ENCODE peak calls at places on chromosomes 2 and 18, in five cellular contexts. X is A549, W is psoas muscle, Z is PC-3, P is aorta. Y is an unnamed sample. For H3K4me1, the result is how much of the 10 kb centered on the place peaks cover.

GRCh38 chr2:207770602-207771404 is 1.1 kb upstream of the FZD5 start:
- DNase-seq in P (peak), X (no peak), W (peak), Z (no peak), Y (no peak)

GRCh38 chr2:62539892-62540785 is 34.1 kb upstream of the TMEM17 start:
- DNase-seq in Z (no peak), X (no peak), P (no peak), W (no peak), Y (no peak)

GRCh38 chr2:192696857-192697256 is 502.1 kb upstream of the TMEFF2 start:
- DNase-seq in P (no peak), W (no peak), X (no peak), Z (no peak), Y (no peak)

GRCh38 chr2:191478754-191479679 is 198.9 kb upstream of the NABP1 start:
- DNase-seq in X (no peak), Z (no peak), P (no peak), W (no peak), Y (no peak)

GRCh38 chr2:112081262-112081661 is 26.2 kb downstream of the TMEM87B start:
- DNase-seq in W (no peak), Z (no peak), X (no peak), P (no peak), Y (no peak)

GRCh38 chr2:151437630-151438029 is 27.9 kb downstream of the RIF1 start:
- DNase-seq in Z (peak), P (no peak), X (no peak), W (no peak), Y (peak)

GRCh38 chr2:84815146-84815545 is 65.7 kb downstream of the TRABD2A start:
- DNase-seq in P (no peak), X (no peak), Z (no peak), W (no peak), Y (peak)

GRCh38 chr2:159140070-159140774 is 146.3 kb downstream of the WDSUB1 start:
- DNase-seq in X (no peak), Z (peak), P (no peak), W (no peak), Y (peak)

GRCh38 chr18:51821610-51822009 is 518.4 kb upstream of the DCC start:
- DNase-seq in X (no peak), Z (no peak), P (no peak), W (no peak), Y (no peak)

GRCh38 chr2:230023313-230023712 is 45.4 kb downstream of the SLC16A14 start:
- DNase-seq in X (no peak), P (no peak), Z (no peak), W (no peak), Y (no peak)

GRCh38 chr2:1446281-1446680 is 33.0 kb downstream of the TPO start:
- DNase-seq in P (no peak), W (no peak), Z (no peak), X (no peak), Y (no peak)

GRCh38 chr2:238259085-238260020 is 19.5 kb upstream of the HES6 start:
- DNase-seq in P (peak), Z (peak), X (no peak), W (peak), Y (no peak)

GRCh38 chr2:12287220-12287751 is 429.4 kb upstream of the TRIB2 start:
- DNase-seq in X (no peak), W (no peak), P (no peak), Z (peak), Y (no peak)

GRCh38 chr2:200852605-200853004 is 11.9 kb downstream of the CLK1 start:
- DNase-seq in P (no peak), W (no peak), Z (no peak), X (no peak), Y (no peak)

GRCh38 chr2:241692448-241692847 is 5.8 kb upstream of the DTYMK start:
- DNase-seq in X (no peak), W (no peak), P (no peak), Z (peak), Y (no peak)

GRCh38 chr2:161134547-161135518 is 25.4 kb upstream of the TANK start:
- DNase-seq in P (peak), Z (peak), X (no peak), W (no peak), Y (peak)

GRCh38 chr2:196712867-196713266 is 73.4 kb downstream of the CCDC150 start:
- DNase-seq in W (no peak), X (no peak), Z (no peak), P (no peak), Y (no peak)

GRCh38 chr18:23306842-23307241 is 146.2 kb upstream of the RIOK3 start:
- DNase-seq in W (no peak), P (no peak), Z (no peak), X (no peak), Y (no peak)

GRCh38 chr2:5520352-5520996 is 171.7 kb upstream of the SOX11 start:
- DNase-seq in P (no peak), Z (peak), X (no peak), W (no peak), Y (no peak)

DNA sequence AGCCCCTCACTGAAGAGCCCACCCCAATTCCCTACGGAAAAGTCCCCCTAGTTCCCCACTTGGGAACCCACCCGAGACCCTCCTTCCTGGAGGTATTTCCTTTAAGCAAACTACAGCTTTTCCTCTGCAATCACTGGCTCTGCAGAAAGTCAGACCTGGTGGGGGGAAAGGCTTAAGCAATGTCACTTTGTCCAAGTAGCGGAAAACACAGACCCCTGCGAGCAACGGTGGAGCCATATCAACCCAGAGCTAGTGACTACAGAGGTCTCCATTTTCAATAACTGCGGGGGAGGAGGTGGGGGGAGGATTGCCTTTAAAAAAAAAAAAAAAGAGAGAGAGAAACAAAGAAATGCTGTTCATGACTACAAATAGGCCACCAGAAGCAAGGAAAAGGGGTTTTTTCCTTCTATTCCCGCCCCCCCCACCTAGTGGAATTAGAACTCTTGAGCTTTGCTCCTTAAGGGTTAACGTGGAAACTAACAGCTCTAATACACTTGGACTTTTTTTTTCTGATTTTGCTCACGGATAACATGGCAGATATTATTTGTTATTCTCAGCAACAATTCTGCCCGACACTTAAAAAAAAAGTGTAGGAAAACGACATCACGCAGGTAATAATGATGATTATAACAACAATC is 1.1 kb upstream of the FRZB start:
- DNase-seq in X (no peak), W (no peak), Z (no peak), P (no peak), Y (no peak)
- H3K4me3 ChIP-seq in X (peak), W (peak), Z (peak), P (peak), Y (peak)

GRCh38 chr18:80046011-80046410 is 11.8 kb downstream of the RBFA start:
- DNase-seq in X (no peak), W (no peak), Z (no peak), P (no peak), Y (no peak)
- H3K4me1 ChIP-seq in X (under half), W (under half), Z (under half), P (under half), Y (under half)

GRCh38 chr2:69692424-69692823 is 48.9 kb upstream of the AAK1 start:
- DNase-seq in W (no peak), P (no peak), Z (peak), X (no peak), Y (no peak)

GRCh38 chr2:69694894-69695849 is 46.8 kb upstream of the ANXA4 start:
- DNase-seq in W (no peak), Z (peak), P (no peak), X (no peak), Y (peak)

GRCh38 chr2:69693059-69693458 is 48.9 kb upstream of the ANXA4 start:
- DNase-seq in X (no peak), W (no peak), Z (no peak), P (no peak), Y (no peak)

GRCh38 chr2:69695850-69696216 is 46.1 kb upstream of the ANXA4 start:
- DNase-seq in X (no peak), Z (peak), W (no peak), P (no peak), Y (no peak)

DNA sequence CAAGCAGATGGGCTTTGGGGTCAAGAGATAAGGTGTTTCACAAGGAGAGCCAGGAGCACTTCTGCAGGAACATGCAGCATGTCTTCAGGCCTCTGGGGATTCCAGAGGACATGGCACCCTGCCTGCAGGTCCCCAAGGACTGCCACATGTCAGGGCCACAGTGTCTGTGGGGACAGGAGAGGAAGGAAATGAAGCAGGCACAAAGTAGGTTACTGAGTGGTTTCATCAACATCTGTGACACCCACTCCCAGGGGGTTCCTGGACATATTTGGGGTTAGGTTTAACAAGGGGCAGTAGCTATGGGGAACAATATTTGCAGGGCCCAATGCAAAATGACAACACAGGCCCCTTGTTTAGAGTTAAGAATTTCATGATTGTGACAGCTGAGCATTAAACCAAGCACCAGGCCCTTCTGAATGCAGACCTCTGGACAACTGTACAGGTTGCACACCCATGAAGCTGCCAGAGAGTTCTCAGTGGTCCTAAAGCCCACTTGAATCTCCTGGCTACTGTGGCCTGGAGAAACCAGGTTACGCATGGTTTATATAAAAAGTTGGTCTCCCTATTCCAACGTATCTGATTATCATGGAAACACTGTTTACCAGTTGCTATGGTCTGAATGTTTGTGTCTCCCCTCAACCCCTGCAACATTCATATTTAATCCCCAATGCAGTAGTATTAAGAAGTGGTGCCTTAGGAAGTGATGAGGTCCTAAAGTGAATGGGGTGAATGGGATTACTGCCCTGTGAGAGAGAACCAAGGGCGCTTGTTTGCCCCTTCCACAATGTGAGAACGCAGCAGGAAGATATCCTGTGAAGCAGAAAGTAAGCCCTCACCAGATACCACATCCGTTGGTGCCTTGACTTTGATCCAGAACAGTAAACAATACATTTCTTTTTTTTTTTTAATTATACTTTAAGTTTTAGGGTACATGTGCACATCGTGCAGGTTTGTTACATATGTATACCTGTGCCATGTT is 48.2 kb upstream of the ANXA4 start:
- DNase-seq in W (no peak), X (no peak), P (no peak), Z (peak), Y (no peak)
- H3K27ac ChIP-seq in W (no peak), X (no peak), P (no peak), Z (peak), Y (peak)

DNA sequence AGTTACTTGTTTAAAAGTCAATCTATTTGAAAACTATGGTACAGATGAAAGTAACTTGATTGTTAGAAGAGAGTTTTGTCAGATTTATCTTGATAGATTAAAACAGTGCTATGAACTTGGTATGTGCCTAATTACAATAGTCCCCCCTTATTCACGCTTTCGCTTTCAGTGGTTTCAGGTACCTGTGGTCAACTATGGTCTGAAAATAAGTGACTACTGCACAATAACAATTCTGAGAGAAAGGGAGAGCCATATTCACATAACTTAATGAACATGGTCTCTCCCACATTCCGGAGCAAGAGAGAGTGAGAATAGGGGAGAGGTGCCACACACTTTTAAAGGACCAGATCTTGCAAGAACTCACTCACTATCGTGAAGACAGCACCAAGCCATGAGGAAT is 13.2 kb upstream of the MAP4K4 start:
- DNase-seq in P (no peak), X (no peak), Z (no peak), W (no peak), Y (no peak)
- H3K4me3 ChIP-seq in P (no peak), X (no peak), Z (no peak), W (no peak), Y (no peak)

GRCh38 chr2:233486357-233486756 is 80.2 kb downstream of the USP40 start:
- DNase-seq in Z (no peak), X (no peak), P (no peak), W (no peak), Y (no peak)
- H3K4me1 ChIP-seq in Z (half or more), X (under half), P (under half), W (under half), Y (under half)

GRCh38 chr2:60091884-60092283 is 461.6 kb downstream of the BCL11A start:
- DNase-seq in P (no peak), W (no peak), Z (no peak), X (no peak), Y (no peak)
- H3K27ac ChIP-seq in P (no peak), W (no peak), Z (no peak), X (no peak), Y (no peak)

GRCh38 chr2:60354713-60355112 is 198.7 kb downstream of the BCL11A start:
- DNase-seq in P (no peak), Z (no peak), W (no peak), X (no peak), Y (no peak)

GRCh38 chr2:60353863-60354262 is 199.6 kb downstream of the BCL11A start:
- DNase-seq in Z (no peak), P (no peak), X (no peak), W (no peak), Y (no peak)

GRCh38 chr2:60356346-60356745 is 197.1 kb downstream of the BCL11A start:
- DNase-seq in Z (peak), X (no peak), W (no peak), P (no peak), Y (no peak)

GRCh38 chr2:60353406-60353800 is 200.1 kb downstream of the BCL11A start:
- DNase-seq in Z (no peak), P (no peak), W (no peak), X (no peak), Y (no peak)

DNA sequence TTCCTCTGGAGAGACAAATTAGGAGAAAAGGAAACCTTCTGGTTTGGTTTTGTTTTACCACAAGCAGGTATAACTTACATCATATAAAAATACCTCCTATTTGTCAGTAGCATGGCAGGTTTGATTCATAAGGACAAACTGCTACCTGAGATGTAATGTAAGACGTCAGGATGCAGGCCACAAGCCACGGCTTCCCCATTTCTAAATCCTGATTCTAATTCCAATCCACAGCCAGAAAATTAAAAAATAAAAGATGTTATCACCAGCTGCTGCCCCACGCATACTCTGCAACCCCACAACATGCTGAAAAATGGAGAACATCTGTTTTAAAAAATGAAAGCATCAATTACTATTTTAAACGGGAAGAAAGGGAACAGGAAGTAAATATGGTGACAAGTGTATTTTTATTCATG is 197.6 kb downstream of the BCL11A start:
- DNase-seq in Z (no peak), W (no peak), P (no peak), X (no peak), Y (no peak)
- H3K4me3 ChIP-seq in Z (no peak), W (no peak), P (no peak), X (no peak), Y (no peak)

DNA sequence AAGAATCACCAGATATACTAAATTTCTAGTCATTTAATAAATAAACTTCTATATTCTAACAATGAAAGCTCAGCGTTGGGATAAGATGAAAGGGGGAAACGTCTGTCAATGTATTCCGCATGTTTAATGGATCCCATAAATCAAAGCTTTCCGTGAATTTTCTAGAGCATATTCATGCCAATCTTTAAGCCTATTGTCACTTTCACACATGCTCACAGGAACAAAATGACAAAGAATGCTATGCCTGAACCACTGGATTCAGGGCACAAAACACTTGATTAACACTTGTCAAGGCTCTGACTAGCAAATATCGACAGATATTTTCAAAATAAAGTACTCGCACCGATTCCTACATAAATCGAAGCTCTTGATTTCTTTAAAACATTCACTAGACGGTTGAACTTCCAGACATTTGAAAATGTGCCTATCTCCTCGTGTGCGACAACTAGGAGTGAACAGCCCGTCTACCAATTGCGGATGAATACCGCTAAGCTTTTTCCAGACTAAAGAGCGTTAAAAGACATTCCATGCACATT is 1.8 kb downstream of the TLK1 start:
- DNase-seq in X (peak), Z (peak), P (no peak), W (no peak), Y (no peak)
- H3K4me1 ChIP-seq in X (under half), Z (under half), P (under half), W (under half), Y (under half)

GRCh38 chr2:75646583-75647425 is at the start of gene MRPL19:
- DNase-seq in W (peak), X (peak), Z (peak), P (peak), Y (peak)

GRCh38 chr2:75646090-75646582 is 447 bp upstream of the MRPL19 start:
- DNase-seq in P (no peak), X (no peak), W (no peak), Z (no peak), Y (no peak)

GRCh38 chr2:75643980-75644379 is 2.6 kb upstream of the MRPL19 start:
- DNase-seq in Z (no peak), X (no peak), W (no peak), P (no peak), Y (no peak)

GRCh38 chr2:75647771-75648170 is 1.2 kb downstream of the MRPL19 start:
- DNase-seq in W (no peak), P (no peak), Z (peak), X (no peak), Y (no peak)

GRCh38 chr2:75645643-75646042 is 940 bp upstream of the MRPL19 start:
- DNase-seq in Z (no peak), X (no peak), W (no peak), P (no peak), Y (no peak)
- H3K27ac ChIP-seq in Z (no peak), X (no peak), W (peak), P (no peak), Y (no peak)

DNA sequence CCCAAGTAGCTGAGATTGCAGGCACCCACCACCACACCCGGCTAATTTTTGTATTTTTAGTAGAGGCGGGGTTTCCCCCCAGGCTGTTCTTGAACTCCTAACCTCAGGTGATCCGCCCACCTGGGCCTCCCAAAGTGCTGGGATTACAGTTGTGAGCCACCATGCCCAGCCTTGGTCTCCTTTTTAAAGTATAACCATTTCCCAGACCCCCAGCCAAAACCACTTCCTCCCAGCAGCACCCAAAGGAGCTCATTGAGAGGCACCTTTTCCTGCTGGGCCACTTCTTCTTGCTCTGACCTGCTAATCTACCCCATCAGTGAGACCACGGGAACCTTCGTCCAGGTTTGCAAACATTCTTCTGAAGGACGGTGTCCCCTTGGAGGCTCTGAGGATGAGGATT is 69.9 kb downstream of the INPP5D start:
- DNase-seq in Z (no peak), W (no peak), X (no peak), P (peak), Y (no peak)
- H3K4me3 ChIP-seq in Z (no peak), W (no peak), X (no peak), P (no peak), Y (no peak)